ENCODE peak calls at places on chromosomes 5 and 9, in seven cellular contexts. One of them, this sample, is unnamed. For H3K36me3, the result is how much of the 10 kb centered on the place peaks cover.

GRCh38 chr5:57749396-57749795 is 266.8 kb upstream of the ACTBL2 start:
- DNase-seq in brain microvascular endothelial cell: no peak
- DNase-seq in endothelial cell of umbilical vein: no peak
- DNase-seq in ovary: no peak
- DNase-seq in adrenal gland: no peak
- DNase-seq in neural progenitor cell: no peak
- DNase-seq in esophagus squamous epithelium: no peak
- DNase-seq in this sample: no peak

GRCh38 chr5:81253875-81254274 is 20.8 kb downstream of the CKMT2 start:
- DNase-seq in brain microvascular endothelial cell: no peak
- DNase-seq in endothelial cell of umbilical vein: no peak
- DNase-seq in ovary: no peak
- DNase-seq in adrenal gland: no peak
- DNase-seq in neural progenitor cell: no peak
- DNase-seq in esophagus squamous epithelium: no peak
- DNase-seq in this sample: no peak

GRCh38 chr9:84339951-84340350 is 607 bp downstream of the SLC28A3 start:
- DNase-seq in brain microvascular endothelial cell: no peak
- DNase-seq in endothelial cell of umbilical vein: no peak
- DNase-seq in ovary: no peak
- DNase-seq in adrenal gland: no peak
- DNase-seq in neural progenitor cell: peak
- DNase-seq in esophagus squamous epithelium: no peak
- DNase-seq in this sample: peak

GRCh38 chr9:34332370-34332964 is 3.1 kb downstream of the NUDT2 start:
- DNase-seq in brain microvascular endothelial cell: no peak
- DNase-seq in endothelial cell of umbilical vein: peak
- DNase-seq in ovary: no peak
- DNase-seq in adrenal gland: no peak
- DNase-seq in neural progenitor cell: peak
- DNase-seq in esophagus squamous epithelium: no peak
- DNase-seq in this sample: peak

GRCh38 chr5:14025566-14026276 is 81.2 kb upstream of the DNAH5 start:
- DNase-seq in brain microvascular endothelial cell: no peak
- DNase-seq in endothelial cell of umbilical vein: no peak
- DNase-seq in ovary: no peak
- DNase-seq in adrenal gland: no peak
- DNase-seq in neural progenitor cell: no peak
- DNase-seq in esophagus squamous epithelium: no peak
- DNase-seq in this sample: no peak

GRCh38 chr9:83622433-83622813 is 520 bp upstream of the IDNK start:
- DNase-seq in brain microvascular endothelial cell: no peak
- DNase-seq in endothelial cell of umbilical vein: no peak
- DNase-seq in ovary: no peak
- DNase-seq in adrenal gland: no peak
- DNase-seq in neural progenitor cell: no peak
- DNase-seq in esophagus squamous epithelium: no peak
- DNase-seq in this sample: no peak

GRCh38 chr5:146836226-146836842 is 42.2 kb downstream of the PPP2R2B start:
- DNase-seq in brain microvascular endothelial cell: no peak
- DNase-seq in endothelial cell of umbilical vein: no peak
- DNase-seq in ovary: no peak
- DNase-seq in adrenal gland: no peak
- DNase-seq in neural progenitor cell: no peak
- DNase-seq in esophagus squamous epithelium: no peak
- DNase-seq in this sample: no peak

GRCh38 chr9:112380771-112381181 is 868 bp downstream of the HSDL2 start:
- DNase-seq in brain microvascular endothelial cell: peak
- DNase-seq in endothelial cell of umbilical vein: no peak
- DNase-seq in ovary: no peak
- DNase-seq in adrenal gland: peak
- DNase-seq in neural progenitor cell: no peak
- DNase-seq in esophagus squamous epithelium: no peak
- DNase-seq in this sample: no peak

GRCh38 chr5:14266686-14267085 is 123.5 kb downstream of the TRIO start:
- DNase-seq in brain microvascular endothelial cell: no peak
- DNase-seq in endothelial cell of umbilical vein: peak
- DNase-seq in ovary: no peak
- DNase-seq in adrenal gland: no peak
- DNase-seq in neural progenitor cell: no peak
- DNase-seq in esophagus squamous epithelium: no peak
- DNase-seq in this sample: no peak

GRCh38 chr9:93475108-93475507 is 21.7 kb upstream of the FAM120AOS start:
- DNase-seq in brain microvascular endothelial cell: no peak
- DNase-seq in endothelial cell of umbilical vein: no peak
- DNase-seq in ovary: no peak
- DNase-seq in adrenal gland: no peak
- DNase-seq in neural progenitor cell: no peak
- DNase-seq in esophagus squamous epithelium: no peak
- DNase-seq in this sample: no peak

GRCh38 chr9:93470391-93470790 is 17.0 kb upstream of the FAM120AOS start:
- DNase-seq in brain microvascular endothelial cell: no peak
- DNase-seq in endothelial cell of umbilical vein: no peak
- DNase-seq in ovary: no peak
- DNase-seq in adrenal gland: no peak
- DNase-seq in neural progenitor cell: no peak
- DNase-seq in esophagus squamous epithelium: no peak
- DNase-seq in this sample: no peak

GRCh38 chr9:93475856-93476255 is 22.5 kb upstream of the FAM120AOS start:
- DNase-seq in brain microvascular endothelial cell: no peak
- DNase-seq in endothelial cell of umbilical vein: peak
- DNase-seq in ovary: no peak
- DNase-seq in adrenal gland: no peak
- DNase-seq in neural progenitor cell: no peak
- DNase-seq in esophagus squamous epithelium: no peak
- DNase-seq in this sample: no peak

GRCh38 chr9:93471135-93471534 is 17.8 kb upstream of the FAM120AOS start:
- DNase-seq in brain microvascular endothelial cell: no peak
- DNase-seq in endothelial cell of umbilical vein: no peak
- DNase-seq in ovary: no peak
- DNase-seq in adrenal gland: no peak
- DNase-seq in neural progenitor cell: no peak
- DNase-seq in esophagus squamous epithelium: no peak
- DNase-seq in this sample: no peak

DNA sequence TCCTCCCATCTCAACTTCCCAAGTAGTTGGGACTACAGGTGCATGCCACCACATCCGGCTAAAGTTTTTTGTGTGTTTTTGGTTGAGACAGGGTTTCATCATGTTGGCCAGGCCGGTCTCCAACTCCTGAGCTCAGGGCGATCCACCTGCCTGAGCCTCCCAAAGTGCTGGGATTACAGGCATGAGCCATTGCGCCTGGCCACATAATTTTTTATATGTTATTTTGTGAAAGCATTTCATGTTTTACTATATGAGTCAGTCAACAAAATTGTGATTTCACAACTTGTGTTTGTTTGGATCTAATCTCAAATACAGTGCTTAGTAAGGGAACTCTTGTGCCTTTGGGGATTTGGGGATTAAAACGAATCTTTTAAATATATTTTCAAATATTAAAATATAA is 20.0 kb upstream of the FAM120AOS start:
- DNase-seq in brain microvascular endothelial cell: no peak
- DNase-seq in endothelial cell of umbilical vein: no peak
- DNase-seq in ovary: no peak
- DNase-seq in adrenal gland: no peak
- DNase-seq in neural progenitor cell: no peak
- DNase-seq in esophagus squamous epithelium: no peak
- DNase-seq in this sample: no peak
- H3K36me3 ChIP-seq in brain microvascular endothelial cell: under half
- H3K36me3 ChIP-seq in endothelial cell of umbilical vein: under half
- H3K36me3 ChIP-seq in ovary: under half
- H3K36me3 ChIP-seq in adrenal gland: under half
- H3K36me3 ChIP-seq in neural progenitor cell: under half
- H3K36me3 ChIP-seq in esophagus squamous epithelium: half or more
- H3K36me3 ChIP-seq in this sample: under half

GRCh38 chr9:72365525-72366256 is 683 bp upstream of the ZFAND5 start:
- DNase-seq in brain microvascular endothelial cell: peak
- DNase-seq in endothelial cell of umbilical vein: peak
- DNase-seq in ovary: peak
- DNase-seq in adrenal gland: peak
- DNase-seq in neural progenitor cell: peak
- DNase-seq in esophagus squamous epithelium: peak
- DNase-seq in this sample: peak

GRCh38 chr9:72362680-72363139 is 2.3 kb downstream of the ZFAND5 start:
- DNase-seq in brain microvascular endothelial cell: peak
- DNase-seq in endothelial cell of umbilical vein: peak
- DNase-seq in ovary: peak
- DNase-seq in adrenal gland: peak
- DNase-seq in neural progenitor cell: peak
- DNase-seq in esophagus squamous epithelium: no peak
- DNase-seq in this sample: no peak

GRCh38 chr9:72363226-72363625 is 1.8 kb downstream of the ZFAND5 start:
- DNase-seq in brain microvascular endothelial cell: no peak
- DNase-seq in endothelial cell of umbilical vein: peak
- DNase-seq in ovary: no peak
- DNase-seq in adrenal gland: no peak
- DNase-seq in neural progenitor cell: no peak
- DNase-seq in esophagus squamous epithelium: no peak
- DNase-seq in this sample: no peak

GRCh38 chr9:72364679-72365524 is at the start of gene ZFAND5:
- DNase-seq in brain microvascular endothelial cell: peak
- DNase-seq in endothelial cell of umbilical vein: peak
- DNase-seq in ovary: peak
- DNase-seq in adrenal gland: peak
- DNase-seq in neural progenitor cell: peak
- DNase-seq in esophagus squamous epithelium: peak
- DNase-seq in this sample: peak

GRCh38 chr9:72363908-72364678 is 915 bp downstream of the ZFAND5 start:
- DNase-seq in brain microvascular endothelial cell: no peak
- DNase-seq in endothelial cell of umbilical vein: peak
- DNase-seq in ovary: peak
- DNase-seq in adrenal gland: peak
- DNase-seq in neural progenitor cell: peak
- DNase-seq in esophagus squamous epithelium: peak
- DNase-seq in this sample: no peak
- TF ChIP-seq CTCF in brain microvascular endothelial cell: no peak
- TF ChIP-seq CTCF in endothelial cell of umbilical vein: no peak
- TF ChIP-seq CTCF in ovary: no peak
- TF ChIP-seq CTCF in adrenal gland: no peak
- TF ChIP-seq CTCF in neural progenitor cell: no peak
- TF ChIP-seq CTCF in esophagus squamous epithelium: no peak
- TF ChIP-seq CTCF in this sample: no peak

GRCh38 chr5:157735991-157736390 is 4.8 kb downstream of the THG1L start:
- DNase-seq in brain microvascular endothelial cell: no peak
- DNase-seq in endothelial cell of umbilical vein: no peak
- DNase-seq in ovary: no peak
- DNase-seq in adrenal gland: no peak
- DNase-seq in neural progenitor cell: no peak
- DNase-seq in esophagus squamous epithelium: no peak
- DNase-seq in this sample: no peak
- H3K36me3 ChIP-seq in brain microvascular endothelial cell: under half
- H3K36me3 ChIP-seq in endothelial cell of umbilical vein: under half
- H3K36me3 ChIP-seq in ovary: under half
- H3K36me3 ChIP-seq in adrenal gland: under half
- H3K36me3 ChIP-seq in neural progenitor cell: under half
- H3K36me3 ChIP-seq in esophagus squamous epithelium: half or more
- H3K36me3 ChIP-seq in this sample: under half

GRCh38 chr5:159995841-159996240 is 13.1 kb upstream of the TTC1 start:
- DNase-seq in brain microvascular endothelial cell: no peak
- DNase-seq in endothelial cell of umbilical vein: no peak
- DNase-seq in ovary: no peak
- DNase-seq in adrenal gland: no peak
- DNase-seq in neural progenitor cell: no peak
- DNase-seq in esophagus squamous epithelium: no peak
- DNase-seq in this sample: no peak

GRCh38 chr5:159993194-159993593 is 15.7 kb upstream of the TTC1 start:
- DNase-seq in brain microvascular endothelial cell: no peak
- DNase-seq in endothelial cell of umbilical vein: no peak
- DNase-seq in ovary: no peak
- DNase-seq in adrenal gland: no peak
- DNase-seq in neural progenitor cell: no peak
- DNase-seq in esophagus squamous epithelium: no peak
- DNase-seq in this sample: no peak

GRCh38 chr5:159987031-159987674 is 21.8 kb upstream of the TTC1 start:
- DNase-seq in brain microvascular endothelial cell: peak
- DNase-seq in endothelial cell of umbilical vein: peak
- DNase-seq in ovary: peak
- DNase-seq in adrenal gland: peak
- DNase-seq in neural progenitor cell: peak
- DNase-seq in esophagus squamous epithelium: peak
- DNase-seq in this sample: no peak

GRCh38 chr5:159992566-159992965 is 16.4 kb upstream of the TTC1 start:
- DNase-seq in brain microvascular endothelial cell: no peak
- DNase-seq in endothelial cell of umbilical vein: no peak
- DNase-seq in ovary: no peak
- DNase-seq in adrenal gland: no peak
- DNase-seq in neural progenitor cell: no peak
- DNase-seq in esophagus squamous epithelium: no peak
- DNase-seq in this sample: no peak

DNA sequence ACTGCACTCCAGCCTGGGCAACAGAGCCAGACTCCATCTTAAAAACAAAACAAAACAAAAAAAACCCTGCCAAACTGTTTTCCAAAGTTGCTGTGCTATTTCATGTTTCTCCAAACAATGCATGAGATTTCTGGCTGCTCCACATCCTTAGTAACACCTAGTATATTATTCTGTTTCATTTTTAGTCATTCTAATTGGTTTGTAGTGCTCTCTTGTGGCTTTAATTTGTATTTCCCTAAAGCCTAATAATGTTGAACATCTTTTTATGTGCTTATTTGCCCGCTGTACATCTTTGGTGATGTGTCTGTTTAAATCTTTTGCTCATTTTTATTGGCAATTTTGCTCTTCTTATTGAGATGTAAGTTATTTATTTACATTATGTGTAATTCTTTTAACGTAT is 18.4 kb upstream of the TTC1 start:
- DNase-seq in brain microvascular endothelial cell: no peak
- DNase-seq in endothelial cell of umbilical vein: no peak
- DNase-seq in ovary: no peak
- DNase-seq in adrenal gland: no peak
- DNase-seq in neural progenitor cell: no peak
- DNase-seq in esophagus squamous epithelium: no peak
- DNase-seq in this sample: no peak
- TF ChIP-seq CTCF in brain microvascular endothelial cell: no peak
- TF ChIP-seq CTCF in endothelial cell of umbilical vein: no peak
- TF ChIP-seq CTCF in ovary: no peak
- TF ChIP-seq CTCF in adrenal gland: no peak
- TF ChIP-seq CTCF in neural progenitor cell: no peak
- TF ChIP-seq CTCF in esophagus squamous epithelium: no peak
- TF ChIP-seq CTCF in this sample: no peak

GRCh38 chr5:134392301-134392700 is 19.4 kb downstream of the CDKN2AIPNL start:
- DNase-seq in brain microvascular endothelial cell: no peak
- DNase-seq in endothelial cell of umbilical vein: no peak
- DNase-seq in ovary: no peak
- DNase-seq in adrenal gland: no peak
- DNase-seq in neural progenitor cell: no peak
- DNase-seq in esophagus squamous epithelium: no peak
- DNase-seq in this sample: no peak
- H3K36me3 ChIP-seq in brain microvascular endothelial cell: half or more
- H3K36me3 ChIP-seq in endothelial cell of umbilical vein: under half
- H3K36me3 ChIP-seq in ovary: under half
- H3K36me3 ChIP-seq in adrenal gland: half or more
- H3K36me3 ChIP-seq in neural progenitor cell: under half
- H3K36me3 ChIP-seq in esophagus squamous epithelium: half or more
- H3K36me3 ChIP-seq in this sample: under half

This sample was measured in kidney epithelial cell.